ENCODE peak calls at places on chromosomes 3 and 15, in seven cellular contexts. K, U, A, Y, Q, X and T are unnamed samples.

GRCh38 chr3:110318108-110318507 is 753.5 kb upstream of the NECTIN3 start:
- DNase-seq in K (no peak), A (no peak), U (no peak), Y (no peak), X (no peak), Q (peak; percentile 20), T (no peak)

GRCh38 chr15:27220199-27220598 is 249.2 kb downstream of the GABRG3 start:
- DNase-seq in K (no peak), A (no peak), Q (no peak), Y (no peak), U (no peak), X (no peak), T (no peak)

GRCh38 chr3:168073842-168074311 is 21.8 kb downstream of the GOLIM4 start:
- DNase-seq in A (no peak), Y (peak; percentile 26), X (no peak), Q (no peak), K (no peak), U (no peak), T (no peak)

GRCh38 chr15:27092404-27092803 is 121.4 kb downstream of the GABRG3 start:
- DNase-seq in Y (no peak), K (no peak), U (no peak), Q (no peak), A (no peak), X (no peak), T (no peak)

GRCh38 chr15:56537881-56538280 is 72.9 kb upstream of the MNS1 start:
- DNase-seq in Q (no peak), Y (no peak), K (no peak), U (no peak), X (no peak), A (no peak), T (no peak)

GRCh38 chr3:71393093-71393492 is 190.4 kb downstream of the FOXP1 start:
- DNase-seq in U (no peak), Q (peak; percentile 12), A (no peak), X (no peak), K (no peak), Y (peak; percentile 32), T (no peak)

GRCh38 chr3:45666729-45667440 is 22.3 kb upstream of the SACM1L start:
- DNase-seq in A (no peak), Q (peak; percentile 88), Y (peak; percentile 75), X (no peak), K (no peak), U (peak; percentile 61), T (peak; percentile 52)

GRCh38 chr15:52567886-52568568 is 803 bp downstream of the ARPP19 start:
- DNase-seq in A (no peak), K (no peak), X (no peak), Y (peak; percentile 72), U (peak; percentile 43), Q (peak; percentile 4), T (no peak)

GRCh38 chr15:82539690-82540054 is 585 bp downstream of the RPS17 start:
- DNase-seq in A (peak; percentile 42), Y (no peak), K (no peak), U (peak; percentile 35), Q (peak; percentile 28), X (no peak), T (no peak)

GRCh38 chr15:79102595-79102994 is 12.0 kb upstream of the RASGRF1 start:
- DNase-seq in X (no peak), Y (no peak), A (no peak), K (no peak), U (no peak), Q (no peak), T (no peak)

GRCh38 chr15:22839046-22839705 is 710 bp downstream of the NIPA2 start:
- DNase-seq in K (no peak), U (no peak), Y (no peak), A (no peak), Q (peak; percentile 12), X (no peak), T (no peak)

GRCh38 chr3:106392905-106393304 is 524.1 kb upstream of the CBLB start:
- DNase-seq in K (no peak), X (no peak), U (no peak), Q (peak; percentile 30), Y (no peak), A (no peak), T (no peak)

GRCh38 chr3:178900244-178900643 is 171.4 kb downstream of the ZMAT3 start:
- DNase-seq in U (no peak), X (no peak), K (no peak), Y (no peak), A (no peak), Q (no peak), T (no peak)

GRCh38 chr3:172591876-172592771 is 68.9 kb upstream of the TNFSF10 start:
- DNase-seq in A (no peak), U (no peak), X (no peak), Q (no peak), K (peak; percentile 73), Y (no peak), T (no peak)

GRCh38 chr15:52653451-52653964 is 25.7 kb downstream of the ATOSA start:
- DNase-seq in K (no peak), Y (peak; percentile 71), A (peak; percentile 47), U (no peak), Q (peak; percentile 88), X (peak; percentile 43), T (peak; percentile 49)

GRCh38 chr3:52529376-52530333 is 4.0 kb downstream of the NT5DC2 start:
- DNase-seq in U (peak; percentile 57), X (no peak), K (no peak), Q (peak; percentile 46), A (no peak), Y (no peak), T (no peak)

GRCh38 chr15:26971303-26972018 is 480 bp downstream of the GABRG3 start:
- DNase-seq in K (no peak), Y (no peak), Q (no peak), U (no peak), A (peak; percentile 65), X (no peak), T (no peak)